ENCODE peak calls at places on chromosomes 11 and 22, in nine cellular contexts. One of them, this sample, is unnamed.

GRCh38 chr22:36461665-36462474 is 19.6 kb downstream of the TXN2 start:
- DNase-seq in Ammon's horn: no peak
- DNase-seq in LHCN-M2: peak
- DNase-seq in RCC 7860: peak
- DNase-seq in Kasumi-1: no peak
- DNase-seq in HS-5: no peak
- DNase-seq in BJ: no peak
- DNase-seq in NCI-H748 treated with DMSO at 0.1 percent for 48 hours: no peak
- DNase-seq in mesendoderm: peak
- DNase-seq in this sample: peak

GRCh38 chr11:7596975-7597391 is 76.3 kb downstream of the CYB5R2 start:
- DNase-seq in Kasumi-1: no peak
- DNase-seq in HS-5: no peak
- DNase-seq in Ammon's horn: no peak
- DNase-seq in BJ: no peak
- DNase-seq in mesendoderm: no peak
- DNase-seq in RCC 7860: no peak
- DNase-seq in NCI-H748 treated with DMSO at 0.1 percent for 48 hours: no peak
- DNase-seq in LHCN-M2: no peak
- DNase-seq in this sample: no peak

GRCh38 chr22:38754247-38755154 is 1.3 kb downstream of the SUN2 start:
- DNase-seq in RCC 7860: peak
- DNase-seq in mesendoderm: peak
- DNase-seq in LHCN-M2: peak
- DNase-seq in HS-5: no peak
- DNase-seq in Ammon's horn: peak
- DNase-seq in BJ: no peak
- DNase-seq in NCI-H748 treated with DMSO at 0.1 percent for 48 hours: peak
- DNase-seq in Kasumi-1: peak
- DNase-seq in this sample: peak

GRCh38 chr11:37449146-37449545 is 851.1 kb upstream of the RAG2 start:
- DNase-seq in mesendoderm: peak
- DNase-seq in LHCN-M2: peak
- DNase-seq in HS-5: peak
- DNase-seq in Kasumi-1: peak
- DNase-seq in RCC 7860: peak
- DNase-seq in NCI-H748 treated with DMSO at 0.1 percent for 48 hours: no peak
- DNase-seq in BJ: peak
- DNase-seq in Ammon's horn: peak
- DNase-seq in this sample: no peak

GRCh38 chr22:50346415-50346945 is 3.4 kb downstream of the PPP6R2 start:
- DNase-seq in Ammon's horn: no peak
- DNase-seq in HS-5: no peak
- DNase-seq in NCI-H748 treated with DMSO at 0.1 percent for 48 hours: no peak
- DNase-seq in BJ: no peak
- DNase-seq in mesendoderm: no peak
- DNase-seq in LHCN-M2: no peak
- DNase-seq in RCC 7860: no peak
- DNase-seq in Kasumi-1: no peak
- DNase-seq in this sample: no peak

GRCh38 chr22:23212061-23213030 is 32.0 kb downstream of the BCR start:
- DNase-seq in Kasumi-1: no peak
- DNase-seq in Ammon's horn: no peak
- DNase-seq in mesendoderm: no peak
- DNase-seq in NCI-H748 treated with DMSO at 0.1 percent for 48 hours: peak
- DNase-seq in HS-5: no peak
- DNase-seq in RCC 7860: no peak
- DNase-seq in LHCN-M2: peak
- DNase-seq in BJ: no peak
- DNase-seq in this sample: no peak

GRCh38 chr11:44572884-44573283 is 7.4 kb downstream of the CD82 start:
- DNase-seq in Ammon's horn: no peak
- DNase-seq in RCC 7860: no peak
- DNase-seq in NCI-H748 treated with DMSO at 0.1 percent for 48 hours: no peak
- DNase-seq in Kasumi-1: no peak
- DNase-seq in BJ: no peak
- DNase-seq in HS-5: no peak
- DNase-seq in LHCN-M2: no peak
- DNase-seq in mesendoderm: peak
- DNase-seq in this sample: peak

GRCh38 chr22:37521236-37521739 is 2.1 kb upstream of the CARD10 start:
- DNase-seq in mesendoderm: no peak
- DNase-seq in HS-5: no peak
- DNase-seq in Ammon's horn: no peak
- DNase-seq in Kasumi-1: no peak
- DNase-seq in LHCN-M2: no peak
- DNase-seq in RCC 7860: no peak
- DNase-seq in NCI-H748 treated with DMSO at 0.1 percent for 48 hours: no peak
- DNase-seq in BJ: no peak
- DNase-seq in this sample: no peak

GRCh38 chr11:119375629-119376196 is 5.8 kb downstream of the USP2 start:
- DNase-seq in HS-5: no peak
- DNase-seq in LHCN-M2: peak
- DNase-seq in mesendoderm: peak
- DNase-seq in NCI-H748 treated with DMSO at 0.1 percent for 48 hours: no peak
- DNase-seq in Kasumi-1: no peak
- DNase-seq in BJ: no peak
- DNase-seq in Ammon's horn: peak
- DNase-seq in RCC 7860: no peak
- DNase-seq in this sample: no peak

GRCh38 chr11:61752117-61752924 is at the start of gene MYRF:
- DNase-seq in BJ: no peak
- DNase-seq in Ammon's horn: peak
- DNase-seq in mesendoderm: peak
- DNase-seq in LHCN-M2: no peak
- DNase-seq in NCI-H748 treated with DMSO at 0.1 percent for 48 hours: no peak
- DNase-seq in HS-5: no peak
- DNase-seq in Kasumi-1: peak
- DNase-seq in RCC 7860: peak
- DNase-seq in this sample: peak

This sample was measured in Daoy.